ENCODE peak calls at places on chromosomes 2 and 18, in ten cellular contexts. L is adrenal gland; U is mesendoderm; E is colonic mucosa; Q is mucosa of descending colon; F is kidney epithelial cell; I is AG10803; S is astrocyte of the cerebellum; P is CD4-positive, alpha-beta memory T cell; H is endothelial cell of umbilical vein. C is an unnamed sample.
A peak's percentile ranks its signal among the peaks of the same experiment; 100 is the strongest.

GRCh38 chr2:100592226-100592625 is 29.4 kb downstream of the PDCL3 start:
- DNase-seq in L (no peak), U (no peak), E (no peak), Q (no peak), F (no peak), I (peak; percentile 50), S (no peak), P (no peak), H (no peak), C (no peak)

GRCh38 chr18:49514577-49514976 is 27.5 kb upstream of the C18orf32 start:
- DNase-seq in L (no peak), U (no peak), E (peak; percentile 60), Q (peak; percentile 43), F (no peak), I (no peak), S (no peak), P (no peak), H (no peak), C (no peak)

GRCh38 chr2:63058149-63058741 is 7.6 kb downstream of the OTX1 start:
- DNase-seq in L (no peak), U (peak; percentile 68), E (no peak), Q (peak; percentile 25), F (no peak), I (no peak), S (no peak), P (no peak), H (peak; percentile 64), C (no peak)

GRCh38 chr18:37567061-37567993 is 1.7 kb upstream of the CELF4 start:
- DNase-seq in L (no peak), U (no peak), E (no peak), Q (no peak), F (no peak), I (no peak), S (no peak), P (no peak), H (no peak), C (no peak)

GRCh38 chr2:219508933-219509779 is 5.1 kb upstream of the ASIC4 start:
- DNase-seq in L (no peak), U (no peak), E (no peak), Q (no peak), F (no peak), I (no peak), S (no peak), P (no peak), H (no peak), C (no peak)

GRCh38 chr2:158734442-158734841 is 60.7 kb upstream of the DAPL1 start:
- DNase-seq in L (no peak), U (no peak), E (no peak), Q (no peak), F (no peak), I (no peak), S (no peak), P (no peak), H (no peak), C (no peak)

GRCh38 chr2:42754776-42755140 is 9.2 kb downstream of the OXER1 start:
- DNase-seq in L (no peak), U (no peak), E (no peak), Q (no peak), F (no peak), I (no peak), S (no peak), P (no peak), H (no peak), C (no peak)

GRCh38 chr18:48994926-48995835 is 44.4 kb upstream of the SMAD7 start:
- DNase-seq in L (no peak), U (no peak), E (no peak), Q (no peak), F (no peak), I (no peak), S (no peak), P (no peak), H (no peak), C (no peak)

GRCh38 chr2:7375901-7376300 is 458.7 kb downstream of the RNF144A start:
- DNase-seq in L (no peak), U (no peak), E (no peak), Q (no peak), F (no peak), I (no peak), S (no peak), P (no peak), H (no peak), C (no peak)

GRCh38 chr18:78713064-78713463 is 266.6 kb upstream of the SALL3 start:
- DNase-seq in L (no peak), U (peak; percentile 63), E (no peak), Q (no peak), F (no peak), I (no peak), S (no peak), P (no peak), H (no peak), C (no peak)

GRCh38 chr2:226691265-226691664 is 108.4 kb downstream of the IRS1 start:
- DNase-seq in L (no peak), U (peak; percentile 82), E (no peak), Q (no peak), F (no peak), I (no peak), S (no peak), P (no peak), H (no peak), C (no peak)

GRCh38 chr2:111139637-111140317 is 19.1 kb downstream of the BCL2L11 start:
- DNase-seq in L (no peak), U (no peak), E (no peak), Q (no peak), F (no peak), I (no peak), S (peak; percentile 34), P (no peak), H (no peak), C (no peak)

GRCh38 chr2:55051026-55051866 is 995 bp upstream of the RTN4 start:
- DNase-seq in L (peak; percentile 63), U (peak; percentile 97), E (peak; percentile 63), Q (no peak), F (peak; percentile 100), I (peak; percentile 100), S (peak; percentile 98), P (no peak), H (peak; percentile 96), C (no peak)

GRCh38 chr2:55054476-55054875 is 4.2 kb upstream of the RTN4 start:
- DNase-seq in L (no peak), U (no peak), E (no peak), Q (no peak), F (no peak), I (no peak), S (no peak), P (no peak), H (no peak), C (peak; percentile 57)

GRCh38 chr2:55054076-55054475 is 3.8 kb upstream of the RTN4 start:
- DNase-seq in L (no peak), U (no peak), E (no peak), Q (no peak), F (no peak), I (no peak), S (no peak), P (no peak), H (no peak), C (peak; percentile 85)

GRCh38 chr2:55050133-55050994 is at the start of gene RTN4:
- DNase-seq in L (peak; percentile 99), U (peak; percentile 100), E (peak; percentile 99), Q (peak; percentile 99), F (peak; percentile 95), I (peak; percentile 99), S (peak; percentile 98), P (peak; percentile 98), H (peak; percentile 99), C (peak; percentile 99)

DNA sequence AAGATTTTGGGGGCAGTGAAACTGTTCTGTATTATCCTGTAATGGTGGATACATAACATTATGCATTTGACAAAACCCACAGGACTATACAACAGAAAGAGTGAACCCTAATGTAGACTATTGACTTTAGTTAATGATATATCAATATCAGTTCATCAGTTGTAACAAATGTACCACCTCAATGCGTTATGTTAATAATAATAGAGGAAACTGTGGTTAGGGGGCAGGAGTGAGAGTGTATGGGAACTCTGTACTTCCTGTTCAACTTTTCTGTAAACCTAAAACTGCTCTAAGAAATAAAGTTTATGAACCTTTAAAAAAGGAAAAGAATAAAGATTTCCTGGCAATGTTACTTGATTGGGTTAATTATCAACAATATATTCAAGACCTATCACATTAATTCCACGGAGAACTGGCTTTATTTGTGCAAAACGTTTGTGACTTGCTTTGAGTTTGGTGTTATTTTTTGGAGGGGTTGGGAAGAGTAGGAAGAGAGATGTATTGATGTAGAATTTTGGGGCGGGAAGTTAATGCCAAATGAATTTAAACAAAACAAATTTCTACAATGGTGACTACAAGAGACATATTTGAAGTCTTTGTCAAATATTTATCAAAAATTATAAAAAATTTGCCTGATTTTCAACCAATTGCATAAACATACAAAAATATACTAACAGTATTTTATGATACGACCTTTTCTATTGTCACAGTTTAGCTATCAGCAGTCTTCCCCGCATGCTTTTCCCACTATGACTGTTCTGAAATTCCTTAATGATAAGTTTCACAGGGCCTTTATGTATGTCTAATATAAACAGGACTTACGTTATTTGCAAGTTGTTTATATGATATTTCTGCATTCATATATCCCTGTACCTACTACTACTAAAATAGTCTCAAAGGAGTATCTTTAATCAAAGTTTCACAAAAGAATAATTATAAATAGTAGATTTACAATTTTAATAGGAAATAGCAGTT is 2.1 kb upstream of the RTN4 start:
- DNase-seq in L (no peak), U (no peak), E (no peak), Q (no peak), F (no peak), I (no peak), S (no peak), P (no peak), H (no peak), C (peak; percentile 46)
- H3K4me3 ChIP-seq in L (no peak overlapping the region), U (no peak overlapping the region), E (no peak overlapping the region), Q (no peak overlapping the region), F (no peak overlapping the region), I (no peak overlapping the region), S (no peak overlapping the region), P (no peak overlapping the region), H (no peak overlapping the region), C (peak overlapping the region; percentile 65)

DNA sequence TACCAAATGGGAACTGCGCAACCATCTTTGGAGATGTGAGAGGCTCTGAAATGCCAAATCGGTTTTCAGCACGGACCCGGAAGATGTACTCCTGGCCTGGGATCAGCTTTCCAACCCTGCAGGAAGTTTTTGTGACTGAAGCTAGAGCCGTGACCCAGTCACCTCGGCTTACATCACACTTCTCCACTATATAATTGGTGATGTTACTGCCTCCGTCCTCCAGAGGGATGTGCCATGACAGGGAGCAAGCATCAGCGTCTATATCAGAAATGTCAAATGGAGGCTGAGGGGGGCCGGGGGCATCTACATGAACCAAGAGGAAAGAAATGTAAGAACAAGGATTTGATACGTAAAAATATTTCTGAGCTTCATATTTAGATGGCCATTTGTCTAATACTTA is 104.4 kb downstream of the PLEKHA3 start:
- DNase-seq in L (no peak), U (peak; percentile 3), E (no peak), Q (no peak), F (no peak), I (no peak), S (no peak), P (no peak), H (no peak), C (no peak)
- H3K4me3 ChIP-seq in L (no peak overlapping the region), U (no peak overlapping the region), E (no peak overlapping the region), Q (no peak overlapping the region), F (no peak overlapping the region), I (no peak overlapping the region), S (no peak overlapping the region), P (no peak overlapping the region), H (no peak overlapping the region), C (no peak overlapping the region)

GRCh38 chr18:70659026-70659726 is 370.3 kb downstream of the SOCS6 start:
- DNase-seq in L (no peak), U (no peak), E (no peak), Q (no peak), F (no peak), I (no peak), S (no peak), P (peak; percentile 68), H (no peak), C (peak; percentile 88)
- H3K4me3 ChIP-seq in L (no peak overlapping the region), U (no peak overlapping the region), E (no peak overlapping the region), Q (no peak overlapping the region), F (no peak overlapping the region), I (no peak overlapping the region), S (no peak overlapping the region), P (no peak overlapping the region), H (no peak overlapping the region), C (no peak overlapping the region)

GRCh38 chr2:24809316-24810007 is 16.2 kb downstream of the CENPO start:
- DNase-seq in L (no peak), U (no peak), E (no peak), Q (no peak), F (no peak), I (no peak), S (no peak), P (no peak), H (no peak), C (no peak)
- H3K4me3 ChIP-seq in L (no peak overlapping the region), U (no peak overlapping the region), E (no peak overlapping the region), Q (no peak overlapping the region), F (no peak overlapping the region), I (no peak overlapping the region), S (no peak overlapping the region), P (no peak overlapping the region), H (no peak overlapping the region), C (no peak overlapping the region)

C was measured in Jurkat, Clone E6-1.